ENCODE peak calls at places on chromosomes 7 and 10, in four cellular contexts. X, R, I and N are unnamed samples.

GRCh38 chr7:88927-89921 is 103.1 kb upstream of the FAM20C start:
- DNase-seq in X (peak; percentile 7), R (no peak), I (no peak), N (no peak)

GRCh38 chr7:107390921-107391320 is 78.9 kb upstream of the GPR22 start:
- DNase-seq in X (no peak), R (no peak), I (no peak), N (no peak)

GRCh38 chr10:43194266-43194665 is 56.0 kb downstream of the CSGALNACT2 start:
- DNase-seq in X (no peak), R (no peak), I (no peak), N (no peak)

GRCh38 chr7:3537210-3537875 is 236.3 kb downstream of the SDK1 start:
- DNase-seq in X (no peak), R (no peak), I (no peak), N (no peak)

GRCh38 chr10:114930320-114930719 is 7.7 kb upstream of the TRUB1 start:
- DNase-seq in X (no peak), R (no peak), I (no peak), N (no peak)

GRCh38 chr10:53315709-53316108 is 543.1 kb upstream of the MBL2 start:
- DNase-seq in X (no peak), R (no peak), I (no peak), N (no peak)

GRCh38 chr7:49308787-49309186 is 384.4 kb downstream of the CDC14C start:
- DNase-seq in X (no peak), R (no peak), I (no peak), N (no peak)

GRCh38 chr7:44059219-44060090 is 5.9 kb downstream of the PGAM2 start:
- DNase-seq in X (no peak), R (peak; percentile 72), I (no peak), N (no peak)

GRCh38 chr10:99917963-99918825 is 91.6 kb downstream of the DNMBP start:
- DNase-seq in X (no peak), R (no peak), I (no peak), N (no peak)

GRCh38 chr10:17179002-17179401 is 22.5 kb downstream of the TRDMT1 start:
- DNase-seq in X (no peak), R (no peak), I (no peak), N (no peak)

GRCh38 chr10:76080406-76080805 is 649.0 kb downstream of the LRMDA start:
- DNase-seq in X (no peak), R (no peak), I (no peak), N (no peak)

GRCh38 chr10:104472505-104472904 is 118.9 kb downstream of the CFAP58 start:
- DNase-seq in X (no peak), R (no peak), I (no peak), N (no peak)
- TF ChIP-seq SPI1 in X (no peak), R (no peak), I (no peak), N (no peak)

GRCh38 chr10:11702264-11702663 is 39.9 kb upstream of the ECHDC3 start:
- DNase-seq in X (no peak), R (no peak), I (no peak), N (no peak)

GRCh38 chr10:11706911-11707567 is 35.1 kb upstream of the ECHDC3 start:
- DNase-seq in X (no peak), R (no peak), I (peak; percentile 42), N (no peak)

GRCh38 chr10:11707936-11708335 is 34.2 kb upstream of the ECHDC3 start:
- DNase-seq in X (no peak), R (no peak), I (no peak), N (no peak)

GRCh38 chr10:11704087-11704486 is 38.1 kb upstream of the ECHDC3 start:
- DNase-seq in X (no peak), R (no peak), I (no peak), N (no peak)

GRCh38 chr10:11705687-11706086 is 36.5 kb upstream of the ECHDC3 start:
- DNase-seq in X (no peak), R (no peak), I (no peak), N (no peak)
- TF ChIP-seq SPI1 in X (no peak), R (no peak), I (no peak), N (no peak)

DNA sequence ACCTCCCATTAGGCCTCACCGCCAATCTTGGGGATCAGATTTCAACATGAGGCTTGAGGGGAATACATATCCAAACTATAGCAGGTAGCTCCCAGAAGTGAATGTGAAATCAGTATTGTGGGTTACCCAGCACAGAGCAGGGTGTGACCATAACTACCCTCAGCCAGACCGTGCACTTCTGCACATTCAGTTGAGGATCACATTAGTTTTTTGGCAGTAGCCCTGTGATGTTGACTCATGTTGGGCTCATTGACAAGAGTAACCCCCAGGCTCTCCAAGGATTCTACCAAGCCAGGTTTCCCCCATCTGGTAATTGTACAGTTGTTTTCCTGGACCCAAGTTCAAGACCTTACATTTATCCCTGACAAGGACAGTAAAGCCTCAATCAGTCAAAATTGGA is 11.7 kb upstream of the CPA4 start:
- DNase-seq in X (no peak), R (no peak), I (no peak), N (no peak)
- TF ChIP-seq SPI1 in X (no peak), R (no peak), I (no peak), N (no peak)

DNA sequence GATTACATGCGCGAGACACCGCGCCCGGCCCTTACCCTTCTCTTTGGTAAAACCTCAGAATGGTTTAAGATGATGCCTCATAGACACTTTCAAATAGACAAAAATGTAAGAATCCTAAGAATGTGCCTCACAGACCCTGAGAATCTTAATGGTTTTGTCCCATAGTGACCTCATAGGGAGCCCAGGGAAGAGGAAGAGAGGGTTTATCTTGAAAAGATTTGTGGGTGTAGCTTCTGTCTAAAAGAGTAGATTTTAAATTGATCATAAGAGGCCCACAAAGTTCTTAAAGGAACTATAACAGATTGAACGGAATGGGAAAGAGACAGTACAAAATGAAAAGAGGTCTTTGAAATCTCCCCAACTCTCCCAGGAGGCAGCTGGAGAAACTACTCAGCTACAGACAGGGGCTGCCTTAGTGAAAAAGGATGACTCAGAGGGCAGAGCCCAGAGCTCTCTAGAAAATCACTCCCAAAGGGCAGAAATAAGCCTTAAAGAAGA is 220.6 kb downstream of the ADRA2A start:
- DNase-seq in X (no peak), R (no peak), I (no peak), N (no peak)
- TF ChIP-seq SPI1 in X (no peak), R (no peak), I (no peak), N (no peak)

DNA sequence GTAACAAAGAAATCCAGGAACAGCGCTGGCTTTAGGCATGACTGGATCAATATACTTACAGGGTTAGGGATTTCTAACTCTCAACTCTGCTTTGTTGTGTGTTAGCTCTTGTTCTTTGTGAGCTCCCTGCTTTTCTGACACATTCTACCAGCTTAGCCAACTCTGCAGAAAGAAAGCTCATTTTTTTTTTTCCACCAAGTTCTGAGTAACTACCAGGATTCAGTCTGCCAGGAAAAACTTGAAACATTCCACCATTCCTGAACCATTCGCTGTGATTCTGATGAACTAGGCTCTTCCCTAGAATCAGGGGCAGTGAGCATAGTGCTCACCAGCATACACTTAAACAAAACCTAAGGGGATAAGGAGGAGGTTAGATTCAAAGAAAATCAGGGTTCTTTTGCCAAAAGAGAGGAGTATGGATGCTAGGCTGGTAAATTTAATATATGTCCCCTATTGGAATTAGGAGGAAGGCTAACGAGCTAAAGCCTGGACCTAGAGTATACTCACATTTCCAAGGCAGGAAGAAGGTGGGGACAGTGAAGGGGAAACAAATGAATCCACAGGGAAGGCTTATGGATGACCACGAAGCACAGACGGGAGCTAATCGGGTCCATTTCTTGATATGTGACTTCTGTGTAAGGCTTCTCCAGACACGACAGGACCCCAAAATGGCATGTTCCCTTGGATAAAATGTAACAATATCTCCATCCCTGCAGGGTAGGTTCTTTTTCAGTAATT is 183.4 kb downstream of the PRKG1 start:
- DNase-seq in X (no peak), R (no peak), I (no peak), N (no peak)
- TF ChIP-seq SPI1 in X (no peak), R (no peak), I (no peak), N (no peak)